ENCODE peak calls at places on chromosomes 2 and 18, in six cellular contexts. Q is K562, M is HepG2, L is H1, E is GM12891, V is GM12878. C is an unnamed sample.

GRCh38 chr2:52391576-52391975 is 1359.6 kb upstream of the NRXN1 start:
- DNase-seq in M (no peak), E (no peak), V (no peak), Q (no peak), L (no peak), C (no peak)

GRCh38 chr2:60966465-60967405 is 50.8 kb upstream of the PEX13 start:
- DNase-seq in E (no peak), Q (no peak), M (no peak), V (peak), L (no peak), C (no peak)

GRCh38 chr18:61946449-61946848 is 53.6 kb upstream of the RNF152 start:
- DNase-seq in M (no peak), E (no peak), V (no peak), Q (no peak), L (no peak), C (no peak)

GRCh38 chr2:14401838-14402237 is 230.7 kb upstream of the LRATD1 start:
- DNase-seq in E (no peak), L (no peak), Q (no peak), M (no peak), V (no peak), C (no peak)

GRCh38 chr2:186503827-186504606 is 18.0 kb downstream of the ZC3H15 start:
- DNase-seq in V (no peak), M (peak), Q (no peak), L (no peak), E (no peak), C (no peak)

GRCh38 chr2:25078171-25079049 is 36.5 kb downstream of the EFR3B start:
- DNase-seq in V (no peak), L (no peak), M (peak), Q (no peak), E (no peak), C (no peak)

GRCh38 chr2:168336786-168337388 is 89.5 kb upstream of the STK39 start:
- DNase-seq in Q (no peak), V (no peak), M (peak), L (peak), E (no peak), C (no peak)

GRCh38 chr2:209076151-209076550 is 347.7 kb upstream of the MAP2 start:
- DNase-seq in E (no peak), L (no peak), V (no peak), M (no peak), Q (no peak), C (no peak)

GRCh38 chr2:44747794-44748193 is 193.7 kb upstream of the SIX3 start:
- DNase-seq in V (no peak), E (no peak), Q (no peak), M (no peak), L (no peak), C (no peak)

GRCh38 chr18:63106727-63107126 is 212.8 kb downstream of the BCL2 start:
- DNase-seq in E (no peak), M (no peak), Q (no peak), V (no peak), L (no peak), C (no peak)
- TF ChIP-seq TAF1 in E (no peak), M (no peak), Q (no peak), V (no peak), L (no peak), C (no peak)

GRCh38 chr18:56638232-56639093 is at the start of gene TXNL1:
- DNase-seq in V (peak), Q (peak), M (peak), E (peak), L (peak), C (peak)
- TF ChIP-seq POLR2A in V (peak), Q (peak), M (peak), E (peak), L (peak), C (peak)

GRCh38 chr18:57887984-57888383 is 84.9 kb upstream of the ATP8B1 start:
- DNase-seq in V (no peak), M (no peak), E (no peak), L (no peak), Q (no peak), C (no peak)

GRCh38 chr18:57885931-57886330 is 82.8 kb upstream of the ATP8B1 start:
- DNase-seq in E (no peak), Q (no peak), V (no peak), L (no peak), M (no peak), C (no peak)

GRCh38 chr18:57891707-57892391 is 88.7 kb upstream of the ATP8B1 start:
- DNase-seq in E (no peak), Q (no peak), M (no peak), V (no peak), L (no peak), C (no peak)

GRCh38 chr18:57890266-57890665 is 87.2 kb upstream of the ATP8B1 start:
- DNase-seq in V (no peak), E (no peak), M (no peak), L (no peak), Q (no peak), C (no peak)

GRCh38 chr18:57889841-57890240 is 86.7 kb upstream of the ATP8B1 start:
- DNase-seq in M (no peak), Q (no peak), E (no peak), L (no peak), V (no peak), C (no peak)
- TF ChIP-seq TAF1 in M (no peak), Q (no peak), E (no peak), L (no peak), V (no peak), C (no peak)

DNA sequence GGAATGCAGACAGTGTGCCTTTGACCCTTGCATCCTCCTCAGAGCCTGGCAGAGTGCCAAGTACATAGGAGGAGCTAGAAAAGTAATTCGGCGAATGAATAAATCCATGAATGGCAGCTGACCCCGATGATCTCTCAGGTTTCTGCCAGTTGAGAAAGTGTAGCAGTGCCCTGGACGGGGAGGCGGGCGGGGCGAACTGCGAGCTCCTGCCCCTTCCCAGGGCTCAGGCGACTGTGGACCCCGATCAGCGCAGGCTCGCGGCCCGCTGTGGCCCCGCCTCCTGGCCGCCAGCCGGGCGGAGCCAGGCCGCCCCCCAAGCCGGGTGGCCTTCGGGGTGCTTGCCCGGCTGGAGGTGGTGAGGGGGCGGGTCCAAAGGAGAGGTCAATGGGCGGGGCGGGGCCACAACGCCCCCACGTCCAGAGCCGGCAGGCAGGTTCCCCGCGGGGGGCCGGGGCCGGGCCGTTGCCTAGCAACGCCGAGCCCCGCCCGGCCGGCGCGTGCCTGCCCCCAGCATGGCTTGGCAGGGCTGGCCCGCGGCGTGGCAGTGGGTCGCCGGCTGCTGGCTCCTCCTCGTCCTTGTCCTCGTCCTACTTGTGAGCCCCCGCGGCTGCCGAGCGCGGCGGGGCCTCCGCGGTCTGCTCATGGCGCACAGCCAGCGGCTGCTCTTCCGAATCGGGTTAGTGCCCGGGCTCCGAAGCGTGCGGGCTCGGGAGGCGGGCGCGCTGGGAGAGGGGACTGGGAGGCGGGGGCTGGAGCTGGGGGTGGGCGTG is 30.6 kb upstream of the TMBIM1 start:
- DNase-seq in V (no peak), M (peak), Q (peak), E (peak), L (peak), C (peak)
- TF ChIP-seq POLR2A in V (peak), M (peak), Q (peak), E (no peak), L (no peak), C (no peak)

GRCh38 chr2:50765590-50765989 is 266.3 kb downstream of the NRXN1 start:
- DNase-seq in V (no peak), E (no peak), M (no peak), Q (no peak), L (no peak), C (no peak)

GRCh38 chr2:50772607-50773006 is 259.3 kb downstream of the NRXN1 start:
- DNase-seq in M (no peak), Q (no peak), L (no peak), V (no peak), E (no peak), C (no peak)

GRCh38 chr2:50770299-50770698 is 261.6 kb downstream of the NRXN1 start:
- DNase-seq in Q (no peak), M (no peak), E (no peak), L (no peak), V (no peak), C (no peak)

GRCh38 chr2:50773533-50773932 is 258.4 kb downstream of the NRXN1 start:
- DNase-seq in M (no peak), V (no peak), L (peak), Q (no peak), E (no peak), C (no peak)

GRCh38 chr2:50769416-50769815 is 262.5 kb downstream of the NRXN1 start:
- DNase-seq in E (no peak), M (no peak), V (no peak), L (no peak), Q (no peak), C (no peak)
- TF ChIP-seq TAF1 in E (no peak), M (no peak), V (no peak), L (no peak), Q (no peak), C (no peak)

GRCh38 chr2:188974184-188974583 is at the start of gene COL3A1:
- DNase-seq in M (no peak), Q (no peak), V (no peak), L (no peak), E (no peak), C (no peak)

GRCh38 chr2:188976545-188977268 is 2.5 kb downstream of the COL3A1 start:
- DNase-seq in M (peak), V (no peak), L (no peak), Q (no peak), E (no peak), C (no peak)

GRCh38 chr2:188973650-188974049 is 523 bp upstream of the COL3A1 start:
- DNase-seq in L (no peak), V (no peak), Q (no peak), E (no peak), M (no peak), C (no peak)

GRCh38 chr2:188978291-188979081 is 4.3 kb downstream of the COL3A1 start:
- DNase-seq in Q (no peak), V (peak), E (no peak), L (no peak), M (peak), C (no peak)

GRCh38 chr2:188975497-188976102 is 1.4 kb downstream of the COL3A1 start:
- DNase-seq in E (no peak), L (no peak), Q (no peak), V (no peak), M (no peak), C (no peak)
- TF ChIP-seq POLR2A in E (no peak), L (no peak), Q (no peak), V (no peak), M (no peak), C (no peak)